ENCODE peak calls at places on chromosomes 13 and 19, in ten cellular contexts. S, X, M, G, O, B, H, P, V and F are unnamed samples.

GRCh38 chr13:75705908-75706307 is 69.8 kb downstream of the LMO7 start:
- DNase-seq in G (no peak), S (no peak), O (no peak), V (no peak), B (no peak), X (no peak), H (no peak), P (no peak), M (no peak), F (no peak)

GRCh38 chr19:679418-680286 is 3.5 kb downstream of the FSTL3 start:
- DNase-seq in V (no peak), X (peak), B (peak), M (peak), P (peak), O (no peak), H (no peak), G (peak), S (peak), F (peak)

GRCh38 chr13:106507560-106508274 is 27.7 kb downstream of the EFNB2 start:
- DNase-seq in M (peak), O (no peak), P (peak), B (peak), X (peak), H (no peak), G (peak), V (no peak), S (no peak), F (no peak)

GRCh38 chr19:35395762-35396199 is 24.9 kb downstream of the GPR42 start:
- DNase-seq in O (peak), G (no peak), H (no peak), P (no peak), S (no peak), V (peak), B (no peak), M (no peak), X (peak), F (no peak)

GRCh38 chr19:33683881-33684549 is 62.3 kb downstream of the CHST8 start:
- DNase-seq in M (peak), V (peak), X (peak), H (no peak), B (peak), O (peak), P (peak), G (peak), S (no peak), F (no peak)

GRCh38 chr13:108828053-108828806 is 198.8 kb downstream of the MYO16 start:
- DNase-seq in O (no peak), M (no peak), V (no peak), G (no peak), S (no peak), H (no peak), P (no peak), B (peak), X (peak), F (no peak)

GRCh38 chr13:75399168-75399878 is 82.6 kb downstream of the TBC1D4 start:
- DNase-seq in V (no peak), P (no peak), G (no peak), M (no peak), H (no peak), O (no peak), X (no peak), S (no peak), B (no peak), F (no peak)

GRCh38 chr13:80195649-80196048 is 145.3 kb downstream of the SPRY2 start:
- DNase-seq in H (no peak), M (no peak), X (no peak), B (no peak), O (no peak), G (no peak), V (no peak), S (no peak), P (no peak), F (no peak)

GRCh38 chr13:28488376-28489005 is 6.4 kb downstream of the FLT1 start:
- DNase-seq in B (no peak), G (peak), V (no peak), O (no peak), P (no peak), H (no peak), X (no peak), S (no peak), M (no peak), F (no peak)

GRCh38 chr13:84845875-84846619 is 953.2 kb downstream of the SLITRK6 start:
- DNase-seq in X (no peak), H (no peak), B (no peak), G (no peak), S (no peak), V (no peak), O (no peak), P (no peak), M (no peak), F (no peak)

GRCh38 chr13:98214707-98215106 is 37.6 kb upstream of the RNF113B start:
- DNase-seq in G (no peak), H (no peak), P (no peak), X (peak), V (no peak), B (peak), S (no peak), M (no peak), O (no peak), F (no peak)

GRCh38 chr13:85586422-85586831 is 212.8 kb downstream of the SLITRK6 start:
- DNase-seq in H (no peak), B (peak), S (no peak), M (peak), V (no peak), X (peak), O (no peak), P (peak), G (peak), F (no peak)

GRCh38 chr19:38862321-38863059 is 12.7 kb upstream of the HNRNPL start:
- DNase-seq in X (no peak), S (no peak), M (peak), B (no peak), H (no peak), P (no peak), O (no peak), G (no peak), V (no peak), F (no peak)

GRCh38 chr19:3771906-3772450 is at the start of gene RAX2:
- DNase-seq in O (no peak), H (no peak), S (no peak), G (no peak), P (no peak), B (no peak), X (no peak), M (no peak), V (no peak), F (no peak)

GRCh38 chr19:38679839-38680238 is 32.4 kb downstream of the ACTN4 start:
- DNase-seq in V (no peak), X (peak), H (no peak), P (no peak), G (peak), M (no peak), S (no peak), O (no peak), B (no peak), F (no peak)

GRCh38 chr13:96940961-96941360 is 53.3 kb downstream of the OXGR1 start:
- DNase-seq in V (no peak), M (no peak), P (no peak), H (no peak), X (peak), S (no peak), B (peak), G (peak), O (no peak), F (no peak)

GRCh38 chr19:2059422-2060201 is 8.6 kb upstream of the MKNK2 start:
- DNase-seq in V (no peak), O (no peak), G (peak), P (no peak), B (peak), X (peak), M (peak), S (peak), H (no peak), F (no peak)

GRCh38 chr19:3184847-3185481 is 766 bp upstream of the NCLN start:
- DNase-seq in X (peak), M (no peak), B (peak), V (peak), G (no peak), S (no peak), O (no peak), H (peak), P (no peak), F (no peak)

DNA sequence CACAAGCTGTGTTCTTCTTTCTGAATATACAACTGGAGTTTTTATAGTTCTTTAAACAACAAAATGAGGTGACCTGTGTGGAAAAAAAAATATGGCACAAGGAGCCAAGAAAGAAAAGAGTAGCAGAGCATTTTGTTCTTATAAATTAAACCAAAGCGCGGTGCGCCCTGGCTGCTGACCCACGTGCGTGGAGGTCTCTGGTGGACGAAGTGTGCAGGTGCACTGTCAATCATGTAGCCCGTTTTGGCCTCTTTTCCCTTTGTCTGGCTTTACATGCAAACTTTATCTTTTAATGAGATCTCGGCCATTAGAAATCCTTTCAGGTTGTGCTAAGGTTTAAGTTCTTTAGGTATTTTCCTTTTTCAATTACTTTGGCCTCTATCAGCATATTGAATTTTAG is 443.8 kb upstream of the SLC10A2 start:
- DNase-seq in S (no peak), V (peak), G (no peak), M (no peak), H (no peak), X (no peak), O (no peak), B (no peak), P (no peak), F (no peak)
- TF ChIP-seq CTCF in S (peak), V (peak), G (no peak), M (no peak), H (peak), X (no peak), O (peak), B (no peak), P (no peak), F (no peak)

DNA sequence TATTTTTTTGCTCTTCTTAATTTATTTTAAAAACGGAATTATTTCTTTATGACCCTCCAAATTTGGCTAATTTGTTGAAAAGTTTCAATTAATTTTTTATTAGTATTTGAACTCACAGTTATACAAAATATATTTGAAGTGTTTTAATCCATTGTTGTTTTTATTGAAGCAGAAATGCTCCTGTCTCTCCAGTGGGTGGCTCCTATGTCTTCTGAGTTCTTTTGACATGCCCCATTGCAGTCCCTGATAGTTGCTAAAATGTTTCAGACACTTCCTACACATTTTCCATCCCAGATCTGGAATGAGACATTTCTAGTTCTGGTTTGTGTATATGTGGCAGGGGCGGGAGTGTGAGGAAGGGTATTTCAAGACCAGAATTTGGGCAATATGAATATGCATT is 579.4 kb upstream of the PRR20A start:
- DNase-seq in P (no peak), B (peak), G (no peak), V (no peak), H (no peak), X (peak), M (no peak), O (no peak), S (no peak), F (no peak)
- TF ChIP-seq CTCF in P (no peak), B (peak), G (no peak), V (no peak), H (no peak), X (peak), M (no peak), O (peak), S (no peak), F (no peak)

GRCh38 chr13:45473627-45474026 is 8.9 kb downstream of the COG3 start:
- DNase-seq in S (peak), G (no peak), V (no peak), M (no peak), B (no peak), P (no peak), X (no peak), H (no peak), O (no peak), F (no peak)
- TF ChIP-seq CTCF in S (peak), G (peak), V (no peak), M (no peak), B (no peak), P (peak), X (peak), H (no peak), O (peak), F (no peak)

GRCh38 chr19:37313335-37313627 is 57.6 kb upstream of the ZNF527 start:
- DNase-seq in S (no peak), V (no peak), P (no peak), G (peak), H (no peak), O (no peak), M (no peak), X (no peak), B (no peak), F (no peak)

GRCh38 chr19:37317403-37318209 is 53.3 kb upstream of the ZNF527 start:
- DNase-seq in M (peak), P (peak), G (peak), O (peak), H (peak), X (peak), S (peak), B (peak), V (peak), F (peak)
- TF ChIP-seq CTCF in M (peak), P (peak), G (peak), O (peak), H (peak), X (peak), S (no peak), B (peak), V (no peak), F (no peak)

GRCh38 chr19:20079487-20079886 is 1.7 kb downstream of the ZNF90 start:
- DNase-seq in B (no peak), H (no peak), O (no peak), S (no peak), M (peak), P (no peak), X (peak), V (no peak), G (peak), F (no peak)

GRCh38 chr19:20072936-20073335 is 4.9 kb upstream of the ZNF90 start:
- DNase-seq in P (no peak), H (no peak), O (no peak), X (no peak), G (no peak), V (no peak), M (no peak), B (no peak), S (no peak), F (no peak)

GRCh38 chr19:20078696-20079095 is 896 bp downstream of the ZNF90 start:
- DNase-seq in S (no peak), G (peak), X (peak), M (peak), O (no peak), P (no peak), V (peak), H (no peak), B (peak), F (no peak)

GRCh38 chr19:20077791-20078463 is at the start of gene ZNF90:
- DNase-seq in B (peak), G (peak), M (peak), V (peak), H (peak), O (peak), S (peak), X (peak), P (peak), F (peak)
- TF ChIP-seq CTCF in B (no peak), G (peak), M (peak), V (no peak), H (no peak), O (peak), S (no peak), X (no peak), P (no peak), F (no peak)